ENCODE peak calls at places on chromosomes 13 and 19, in nine cellular contexts. N is CD4-positive, alpha-beta T cell; T is dorsolateral prefrontal cortex; W is activated effector memory CD4-positive, alpha-beta T cell treated with anti-CD3 and anti-CD28 coated beads, Interleukin-2, amount 50 U/mL, for 16 hours; D is stimulated activated CD8-positive, alpha-beta memory T cell treated with anti-CD3 and anti-CD28 coated beads, Interleukin-4, amount 100 ng/mL, for 4 hours; C is stimulated activated CD4-positive, alpha-beta T cell treated with anti-CD3 and anti-CD28 coated beads, Interleukin-4, amount 100 ng/mL, for 48 hours; Y is choroid plexus epithelial cell; P is lower lobe of right lung; O is glutamatergic neuron. E is an unnamed sample.

GRCh38 chr13:99421758-99422555 is 79.3 kb upstream of the TM9SF2 start:
- DNase-seq in D (no peak), P (no peak), C (no peak), T (no peak), N (no peak), O (no peak), Y (no peak), W (no peak), E (no peak)

GRCh38 chr13:104385409-104385808 is 1319.2 kb upstream of the SLC10A2 start:
- DNase-seq in C (no peak), O (no peak), Y (peak), D (no peak), P (no peak), T (no peak), W (no peak), N (no peak), E (no peak)

GRCh38 chr19:31296741-31297390 is 52.4 kb downstream of the TSHZ3 start:
- DNase-seq in Y (no peak), T (no peak), W (no peak), C (no peak), P (no peak), N (no peak), O (peak), D (no peak), E (no peak)

GRCh38 chr13:113369881-113370280 is 6.0 kb upstream of the GRTP1 start:
- DNase-seq in O (no peak), C (no peak), P (peak), Y (no peak), T (peak), D (no peak), N (no peak), W (peak), E (no peak)

GRCh38 chr13:63010072-63010658 is 1594.5 kb upstream of the PCDH20 start:
- DNase-seq in W (no peak), D (no peak), N (no peak), Y (no peak), P (no peak), T (no peak), O (no peak), C (no peak), E (no peak)

GRCh38 chr13:79485014-79485441 is 4.1 kb downstream of the NDFIP2 start:
- DNase-seq in W (no peak), Y (peak), D (no peak), C (no peak), N (no peak), P (no peak), T (no peak), O (no peak), E (no peak)

GRCh38 chr13:36912369-36912768 is 7.7 kb downstream of the SMAD9 start:
- DNase-seq in N (no peak), C (no peak), P (no peak), D (no peak), W (no peak), Y (no peak), O (no peak), T (no peak), E (no peak)

GRCh38 chr19:345320-345879 is 804 bp upstream of the MIER2 start:
- DNase-seq in Y (no peak), C (no peak), W (no peak), N (no peak), O (no peak), D (no peak), T (no peak), P (no peak), E (no peak)

GRCh38 chr13:100694722-100695644 is 20.4 kb upstream of the TMTC4 start:
- DNase-seq in W (no peak), C (no peak), T (no peak), O (peak), Y (peak), P (no peak), D (no peak), N (no peak), E (peak)

GRCh38 chr13:113046883-113047244 is 58.7 kb upstream of the F7 start:
- DNase-seq in Y (no peak), N (no peak), P (no peak), T (no peak), W (no peak), O (peak), C (no peak), D (no peak), E (no peak)

GRCh38 chr13:104382941-104383340 is 1316.7 kb upstream of the SLC10A2 start:
- DNase-seq in C (no peak), T (no peak), P (no peak), O (no peak), D (no peak), W (no peak), Y (no peak), N (no peak), E (no peak)

GRCh38 chr19:40274585-40275544 is 10.3 kb downstream of the AKT2 start:
- DNase-seq in N (peak), P (no peak), O (peak), D (no peak), Y (no peak), T (no peak), C (no peak), W (no peak), E (no peak)

GRCh38 chr19:49677232-49677881 is at the start of gene PRMT1:
- DNase-seq in O (peak), Y (peak), P (no peak), N (peak), D (no peak), T (no peak), C (no peak), W (peak), E (no peak)

GRCh38 chr13:94195715-94196114 is 283.8 kb downstream of the DCT start:
- DNase-seq in O (no peak), D (no peak), T (no peak), P (no peak), Y (peak), W (no peak), C (no peak), N (no peak), E (no peak)

GRCh38 chr13:83086948-83087347 is 795.3 kb downstream of the SLITRK1 start:
- DNase-seq in O (no peak), C (no peak), T (no peak), W (no peak), N (no peak), Y (no peak), D (no peak), P (no peak), E (no peak)

GRCh38 chr13:44116562-44117315 is 237.0 kb downstream of the LACC1 start:
- DNase-seq in D (no peak), P (no peak), O (no peak), C (no peak), N (no peak), Y (peak), T (no peak), W (no peak), E (no peak)

GRCh38 chr13:65966991-65967451 is 1263.1 kb downstream of the PCDH9 start:
- DNase-seq in C (no peak), P (no peak), Y (peak), O (no peak), W (no peak), D (no peak), N (no peak), T (no peak), E (peak)

GRCh38 chr19:13082192-13083007 is 20.3 kb downstream of the LYL1 start:
- DNase-seq in P (no peak), N (no peak), T (peak), C (no peak), Y (peak), D (no peak), O (peak), W (no peak), E (peak)

GRCh38 chr13:28659611-28659970 is 661 bp downstream of the POMP start:
- DNase-seq in D (no peak), C (no peak), P (no peak), Y (peak), N (no peak), T (no peak), O (no peak), W (no peak), E (peak)

GRCh38 chr19:40217921-40218890 is at the start of gene TTC9B:
- DNase-seq in D (no peak), T (no peak), P (no peak), N (peak), Y (peak), W (peak), C (peak), O (peak), E (no peak)

GRCh38 chr13:113152894-113153809 is 5.3 kb upstream of the PROZ start:
- DNase-seq in N (peak), P (peak), Y (peak), W (peak), C (no peak), D (no peak), T (peak), O (peak), E (no peak)

GRCh38 chr13:41495044-41495443 is 37.7 kb downstream of the RGCC start:
- DNase-seq in C (no peak), W (no peak), P (no peak), Y (no peak), O (no peak), D (no peak), T (no peak), N (no peak), E (no peak)